ENCODE peak calls at places on chromosomes 2 and 18, in four cellular contexts. L is upper lobe of left lung, A is K562, X is A549. W is an unnamed sample.

GRCh38 chr2:240413813-240414429 is 21.5 kb upstream of the GPC1 start:
- ATAC-seq in L (peak; percentile 49), A (no peak), X (no peak), W (no peak)

GRCh38 chr2:174145827-174146226 is 102.5 kb downstream of the OLA1 start:
- ATAC-seq in L (no peak), A (peak; percentile 94), X (peak; percentile 43), W (no peak)

GRCh38 chr18:31610841-31611240 is 19.2 kb downstream of the TTR start:
- ATAC-seq in L (no peak), A (peak; percentile 91), X (peak; percentile 54), W (no peak)

GRCh38 chr2:218694405-218695145 is 16.1 kb upstream of the TTLL4 start:
- ATAC-seq in L (no peak), A (no peak), X (no peak), W (no peak)

GRCh38 chr18:4134691-4135090 is 320.4 kb downstream of the DLGAP1 start:
- ATAC-seq in L (no peak), A (no peak), X (no peak), W (no peak)

GRCh38 chr2:2183717-2184116 is 147.4 kb downstream of the MYT1L start:
- ATAC-seq in L (no peak), A (no peak), X (no peak), W (no peak)

GRCh38 chr2:209771474-209772292 is at the start of gene UNC80:
- ATAC-seq in L (peak; percentile 81), A (peak; percentile 82), X (peak; percentile 97), W (peak; percentile 72)

GRCh38 chr2:156573710-156574109 is 137.5 kb downstream of the GPD2 start:
- ATAC-seq in L (no peak), A (no peak), X (no peak), W (no peak)

GRCh38 chr2:105134076-105134475 is 96.2 kb downstream of the MRPS9 start:
- ATAC-seq in L (no peak), A (no peak), X (no peak), W (no peak)

GRCh38 chr2:182360012-182360662 is 66.7 kb downstream of the PDE1A start:
- ATAC-seq in L (no peak), A (no peak), X (peak; percentile 88), W (peak; percentile 69)

GRCh38 chr2:218871345-218872302 is 9.0 kb upstream of the WNT10A start:
- ATAC-seq in L (no peak), A (no peak), X (no peak), W (no peak)

GRCh38 chr2:223725494-223725893 is 111.9 kb downstream of the AP1S3 start:
- ATAC-seq in L (peak; percentile 71), A (peak; percentile 24), X (peak; percentile 99), W (peak; percentile 81)

GRCh38 chr2:231929961-231930600 is 3.9 kb upstream of the NPPC start:
- ATAC-seq in L (no peak), A (peak; percentile 80), X (no peak), W (no peak)

GRCh38 chr18:49725809-49726514 is 87.4 kb downstream of the ACAA2 start:
- ATAC-seq in L (peak; percentile 23), A (peak; percentile 70), X (peak; percentile 77), W (peak; percentile 81)

GRCh38 chr2:120287183-120288015 is 34.7 kb downstream of the RALB start:
- ATAC-seq in L (peak; percentile 76), A (no peak), X (peak; percentile 92), W (no peak)

GRCh38 chr2:203682688-203683130 is 23.7 kb upstream of the CD28 start:
- ATAC-seq in L (peak; percentile 16), A (no peak), X (no peak), W (peak; percentile 59)

GRCh38 chr2:151156943-151157705 is 104.5 kb downstream of the RBM43 start:
- ATAC-seq in L (no peak), A (no peak), X (no peak), W (no peak)

GRCh38 chr2:200122683-200123082 is 167.3 kb downstream of the MAIP1 start:
- ATAC-seq in L (no peak), A (no peak), X (no peak), W (no peak)

GRCh38 chr2:218015831-218016521 is 13.2 kb upstream of the TNS1 start:
- ATAC-seq in L (no peak), A (no peak), X (no peak), W (no peak)

GRCh38 chr2:213958086-213958485 is 452.8 kb upstream of the VWC2L start:
- ATAC-seq in L (no peak), A (no peak), X (no peak), W (no peak)

GRCh38 chr2:60385648-60386047 is 167.8 kb downstream of the BCL11A start:
- ATAC-seq in L (peak; percentile 64), A (no peak), X (no peak), W (no peak)

GRCh38 chr2:111919794-111920608 is 21.6 kb downstream of the MERTK start:
- ATAC-seq in L (peak; percentile 92), A (no peak), X (no peak), W (peak; percentile 46)

GRCh38 chr2:176281267-176281666 is 12.0 kb downstream of the MTX2 start:
- ATAC-seq in L (no peak), A (peak; percentile 34), X (no peak), W (no peak)

GRCh38 chr18:59696311-59697235 is 650 bp downstream of the CCBE1 start:
- ATAC-seq in L (peak; percentile 21), A (peak; percentile 60), X (peak; percentile 45), W (no peak)

GRCh38 chr2:40315684-40316083 is 136.2 kb downstream of the SLC8A1 start:
- ATAC-seq in L (no peak), A (no peak), X (no peak), W (no peak)

GRCh38 chr2:118835739-118836410 is 11.6 kb downstream of the EN1 start:
- ATAC-seq in L (no peak), A (no peak), X (peak; percentile 76), W (no peak)

GRCh38 chr2:113757059-113757657 is 716 bp upstream of the SLC35F5 start:
- ATAC-seq in L (no peak), A (no peak), X (no peak), W (no peak)

GRCh38 chr2:138708682-138709241 is 71.4 kb downstream of the NXPH2 start:
- ATAC-seq in L (no peak), A (no peak), X (no peak), W (no peak)

GRCh38 chr2:121232626-121233265 is 52.3 kb downstream of the TFCP2L1 start:
- ATAC-seq in L (no peak), A (no peak), X (no peak), W (no peak)

GRCh38 chr2:108145551-108145950 is 94.2 kb upstream of the SULT1C3 start:
- ATAC-seq in L (no peak), A (no peak), X (no peak), W (no peak)

GRCh38 chr2:88845772-88846661 is 154.5 kb downstream of the RPIA start:
- ATAC-seq in L (no peak), A (no peak), X (no peak), W (no peak)

GRCh38 chr2:109057686-109058085 is 68.7 kb upstream of the EDAR start:
- ATAC-seq in L (no peak), A (no peak), X (no peak), W (no peak)

GRCh38 chr18:57954928-57955327 is 89.1 kb upstream of the NEDD4L start:
- ATAC-seq in L (no peak), A (no peak), X (no peak), W (no peak)

GRCh38 chr2:194116861-194117260 is 1540.2 kb upstream of the SLC39A10 start:
- ATAC-seq in L (no peak), A (no peak), X (no peak), W (no peak)

GRCh38 chr2:101305492-101306123 is 2.9 kb downstream of the RNF149 start:
- ATAC-seq in L (no peak), A (no peak), X (no peak), W (no peak)

GRCh38 chr2:96449637-96450036 is 55.5 kb downstream of the NEURL3 start:
- ATAC-seq in L (no peak), A (no peak), X (no peak), W (no peak)

GRCh38 chr2:98461650-98462049 is 17.0 kb downstream of the INPP4A start:
- ATAC-seq in L (no peak), A (no peak), X (no peak), W (no peak)

GRCh38 chr2:30569991-30570390 is 122.9 kb downstream of the LCLAT1 start:
- ATAC-seq in L (no peak), A (no peak), X (no peak), W (no peak)

GRCh38 chr2:96921561-96922303 is 51.9 kb upstream of the SEMA4C start:
- ATAC-seq in L (no peak), A (peak; percentile 15), X (no peak), W (no peak)

GRCh38 chr18:2850816-2851215 is 4.0 kb downstream of the EMILIN2 start:
- ATAC-seq in L (no peak), A (no peak), X (no peak), W (no peak)

GRCh38 chr2:54204476-54204875 is 51.6 kb downstream of the TSPYL6 start:
- ATAC-seq in L (no peak), A (no peak), X (no peak), W (no peak)
- TF ChIP-seq EP300 in L (no peak), A (no peak), X (no peak), W (no peak)

DNA sequence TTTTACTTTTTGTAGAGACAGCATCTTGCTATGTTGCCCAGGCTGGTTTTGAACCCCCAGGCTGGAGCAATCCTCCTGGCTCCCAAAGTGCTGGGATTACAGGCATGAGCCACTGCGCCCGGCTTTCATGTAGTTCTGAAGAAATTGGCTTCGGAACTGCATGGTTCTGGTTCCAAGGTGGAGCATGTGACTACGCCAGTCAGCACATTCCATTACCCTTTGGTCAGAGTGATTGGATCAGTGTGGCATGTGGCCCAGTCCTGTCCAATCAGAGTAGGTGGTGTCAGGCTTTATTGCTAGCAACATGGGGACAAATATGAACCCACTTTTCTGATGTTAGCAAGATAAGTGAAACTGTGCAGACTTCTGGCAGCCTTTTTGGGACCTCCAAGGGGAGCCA is 16.3 kb upstream of the ATOH8 start:
- ATAC-seq in L (no peak), A (peak; percentile 52), X (no peak), W (peak; percentile 87)
- TF ChIP-seq EP300 in L (no peak), A (no peak), X (no peak), W (no peak)

GRCh38 chr2:236578980-236579745 is 9.5 kb downstream of the ACKR3 start:
- ATAC-seq in L (no peak), A (no peak), X (no peak), W (no peak)

GRCh38 chr2:236578411-236578846 is 8.8 kb downstream of the ACKR3 start:
- ATAC-seq in L (no peak), A (no peak), X (no peak), W (no peak)

GRCh38 chr2:236576053-236576452 is 6.4 kb downstream of the ACKR3 start:
- ATAC-seq in L (no peak), A (no peak), X (no peak), W (no peak)

GRCh38 chr2:236576978-236577377 is 7.4 kb downstream of the ACKR3 start:
- ATAC-seq in L (no peak), A (no peak), X (no peak), W (no peak)

GRCh38 chr2:236577481-236578410 is 8.1 kb downstream of the ACKR3 start:
- ATAC-seq in L (no peak), A (no peak), X (no peak), W (no peak)
- TF ChIP-seq EP300 in L (no peak), A (no peak), X (no peak), W (no peak)

GRCh38 chr2:25912851-25913695 is 34.8 kb upstream of the ASXL2 start:
- ATAC-seq in L (no peak), A (peak; percentile 57), X (peak; percentile 83), W (no peak)
- TF ChIP-seq EP300 in L (no peak), A (no peak), X (no peak), W (no peak)

GRCh38 chr2:46164581-46165301 is 132.5 kb upstream of the EPAS1 start:
- ATAC-seq in L (peak; percentile 72), A (no peak), X (peak; percentile 65), W (peak; percentile 83)
- TF ChIP-seq EP300 in L (no peak), A (no peak), X (no peak), W (no peak)

W was measured in gastroesophageal sphincter.